ENCODE peak calls at places on chromosomes 1 and 21, in seven cellular contexts. D is LoVo; L is NCI-H345; I is stimulated activated CD8-positive, alpha-beta memory T cell treated with anti-CD3 and anti-CD28 coated beads, Interleukin-2, amount 100 ng/mL, for 48 hours; V is neural progenitor cell; T is stimulated activated CD4-positive, alpha-beta T cell treated with anti-CD3 and anti-CD28 coated beads, Interleukin-4, amount 100 ng/mL, for 48 hours; O is ovary. J is an unnamed sample.

GRCh38 chr1:7940034-7940433 is 605 bp downstream of the TNFRSF9 start:
- DNase-seq in O (no peak), D (no peak), L (no peak), I (no peak), T (no peak), V (no peak), J (no peak)

GRCh38 chr1:53145942-53146708 is 3.7 kb upstream of the SLC1A7 start:
- DNase-seq in L (no peak), I (no peak), V (peak), O (peak), T (no peak), D (peak), J (peak)

GRCh38 chr1:244349103-244349531 is 102.6 kb downstream of the ADSS2 start:
- DNase-seq in L (no peak), V (no peak), D (no peak), O (no peak), T (no peak), I (no peak), J (peak)

GRCh38 chr1:207027221-207027777 is 5.3 kb downstream of the C1orf116 start:
- DNase-seq in L (no peak), T (no peak), I (no peak), V (no peak), D (peak), O (no peak), J (peak)

GRCh38 chr1:207058878-207059867 is 6.1 kb downstream of the PFKFB2 start:
- DNase-seq in V (peak), O (no peak), T (no peak), I (no peak), L (peak), D (no peak), J (no peak)

GRCh38 chr1:2936568-2937515 is 84.4 kb upstream of the ACTRT2 start:
- DNase-seq in O (no peak), V (no peak), L (no peak), I (no peak), T (no peak), D (no peak), J (no peak)

GRCh38 chr1:200253774-200254495 is 155.9 kb downstream of the ZNF281 start:
- DNase-seq in I (peak), D (no peak), T (no peak), O (no peak), L (no peak), V (no peak), J (no peak)

GRCh38 chr1:231778009-231778719 is 151.6 kb downstream of the DISC1 start:
- DNase-seq in O (no peak), V (no peak), T (no peak), L (no peak), D (peak), I (no peak), J (no peak)

GRCh38 chr1:180773210-180773865 is 139.4 kb upstream of the KIAA1614 start:
- DNase-seq in T (no peak), D (peak), O (no peak), V (no peak), L (no peak), I (no peak), J (no peak)

GRCh38 chr1:206419250-206419649 is 51.0 kb upstream of the IKBKE start:
- DNase-seq in I (no peak), D (peak), T (no peak), O (no peak), L (no peak), V (no peak), J (no peak)

GRCh38 chr1:48442864-48443619 is 29.0 kb downstream of the SPATA6 start:
- DNase-seq in D (peak), V (peak), I (no peak), T (no peak), O (no peak), L (peak), J (no peak)

GRCh38 chr1:238152119-238152518 is 261.4 kb upstream of the ZP4 start:
- DNase-seq in I (no peak), O (no peak), L (no peak), D (no peak), V (no peak), T (no peak), J (no peak)

GRCh38 chr21:44516828-44517174 is 23.2 kb downstream of the KRTAP10-1 start:
- DNase-seq in L (no peak), D (no peak), V (no peak), I (no peak), O (no peak), T (no peak), J (no peak)

GRCh38 chr1:211705439-211706205 is 30.2 kb upstream of the NEK2 start:
- DNase-seq in I (no peak), O (no peak), V (no peak), T (no peak), D (no peak), L (no peak), J (no peak)

GRCh38 chr1:43687301-43688108 is 19.8 kb upstream of the ST3GAL3 start:
- DNase-seq in I (no peak), L (no peak), O (no peak), V (no peak), D (no peak), T (no peak), J (no peak)

GRCh38 chr1:42529724-42530161 is 66.7 kb downstream of the CCDC30 start:
- DNase-seq in D (peak), T (no peak), O (no peak), I (no peak), L (no peak), V (no peak), J (peak)

GRCh38 chr1:201376464-201377374 is 761 bp downstream of the TNNT2 start:
- DNase-seq in V (peak), D (peak), L (no peak), O (no peak), I (no peak), T (peak), J (peak)

GRCh38 chr1:243713470-243714186 is 136.4 kb downstream of the AKT3 start:
- DNase-seq in O (no peak), I (no peak), V (peak), D (no peak), T (no peak), L (peak), J (no peak)

GRCh38 chr1:5504364-5504740 is 487.9 kb downstream of the NPHP4 start:
- DNase-seq in L (no peak), I (no peak), D (no peak), T (no peak), O (peak), V (no peak), J (no peak)